ENCODE peak calls at places on chromosomes 11 and 22, in nine cellular contexts. One of them, this sample, is unnamed.

GRCh38 chr11:119189393-119189792 is 4.1 kb downstream of the NHERF4 start:
- DNase-seq in B cell: no peak
- DNase-seq in epithelial cell of proximal tubule: no peak
- DNase-seq in AG09309: no peak
- DNase-seq in foreskin fibroblast: no peak
- DNase-seq in nephron progenitor cell: no peak
- DNase-seq in K562: no peak
- DNase-seq in tibial nerve: no peak
- DNase-seq in fibroblast of lung: no peak
- DNase-seq in this sample: no peak

GRCh38 chr11:112524808-112525207 is 264.1 kb upstream of the PLET1 start:
- DNase-seq in B cell: no peak
- DNase-seq in AG09309: no peak
- DNase-seq in epithelial cell of proximal tubule: no peak
- DNase-seq in K562: no peak
- DNase-seq in fibroblast of lung: no peak
- DNase-seq in tibial nerve: peak; percentile 13
- DNase-seq in nephron progenitor cell: no peak
- DNase-seq in foreskin fibroblast: no peak
- DNase-seq in this sample: no peak

GRCh38 chr11:114553642-114554041 is 6.0 kb downstream of the NXPE1 start:
- DNase-seq in foreskin fibroblast: peak; percentile 43
- DNase-seq in K562: no peak
- DNase-seq in fibroblast of lung: no peak
- DNase-seq in AG09309: no peak
- DNase-seq in B cell: no peak
- DNase-seq in tibial nerve: no peak
- DNase-seq in nephron progenitor cell: no peak
- DNase-seq in epithelial cell of proximal tubule: no peak
- DNase-seq in this sample: no peak

GRCh38 chr11:117700551-117700950 is 96.5 kb downstream of the DSCAML1 start:
- DNase-seq in B cell: no peak
- DNase-seq in tibial nerve: no peak
- DNase-seq in AG09309: no peak
- DNase-seq in fibroblast of lung: no peak
- DNase-seq in foreskin fibroblast: no peak
- DNase-seq in nephron progenitor cell: no peak
- DNase-seq in epithelial cell of proximal tubule: no peak
- DNase-seq in K562: no peak
- DNase-seq in this sample: no peak

GRCh38 chr22:35913925-35914324 is 114.7 kb downstream of the RBFOX2 start:
- DNase-seq in foreskin fibroblast: no peak
- DNase-seq in nephron progenitor cell: no peak
- DNase-seq in K562: no peak
- DNase-seq in epithelial cell of proximal tubule: no peak
- DNase-seq in B cell: no peak
- DNase-seq in fibroblast of lung: no peak
- DNase-seq in tibial nerve: no peak
- DNase-seq in AG09309: no peak
- DNase-seq in this sample: no peak

GRCh38 chr11:41996558-41996957 is 537.1 kb upstream of the LRRC4C start:
- DNase-seq in fibroblast of lung: no peak
- DNase-seq in AG09309: no peak
- DNase-seq in B cell: no peak
- DNase-seq in K562: no peak
- DNase-seq in tibial nerve: no peak
- DNase-seq in foreskin fibroblast: no peak
- DNase-seq in nephron progenitor cell: no peak
- DNase-seq in epithelial cell of proximal tubule: no peak
- DNase-seq in this sample: no peak

GRCh38 chr11:72150882-72151281 is 15.4 kb downstream of the FOLR3 start:
- DNase-seq in fibroblast of lung: no peak
- DNase-seq in foreskin fibroblast: no peak
- DNase-seq in tibial nerve: no peak
- DNase-seq in B cell: no peak
- DNase-seq in AG09309: no peak
- DNase-seq in epithelial cell of proximal tubule: no peak
- DNase-seq in K562: no peak
- DNase-seq in nephron progenitor cell: no peak
- DNase-seq in this sample: no peak

GRCh38 chr11:8382436-8383053 is 118.9 kb upstream of the LMO1 start:
- DNase-seq in tibial nerve: no peak
- DNase-seq in AG09309: no peak
- DNase-seq in fibroblast of lung: peak; percentile 7
- DNase-seq in nephron progenitor cell: no peak
- DNase-seq in B cell: no peak
- DNase-seq in foreskin fibroblast: peak; percentile 20
- DNase-seq in epithelial cell of proximal tubule: peak; percentile 23
- DNase-seq in K562: peak; percentile 8
- DNase-seq in this sample: no peak

GRCh38 chr22:37633693-37634504 is 5.6 kb upstream of the SH3BP1 start:
- DNase-seq in K562: peak; percentile 89
- DNase-seq in fibroblast of lung: peak; percentile 92
- DNase-seq in epithelial cell of proximal tubule: no peak
- DNase-seq in foreskin fibroblast: peak; percentile 85
- DNase-seq in nephron progenitor cell: peak; percentile 85
- DNase-seq in AG09309: peak; percentile 23
- DNase-seq in tibial nerve: peak; percentile 74
- DNase-seq in B cell: peak; percentile 83
- DNase-seq in this sample: no peak

GRCh38 chr11:95671768-95672167 is 117.8 kb downstream of the FAM76B start:
- DNase-seq in tibial nerve: no peak
- DNase-seq in B cell: no peak
- DNase-seq in AG09309: no peak
- DNase-seq in K562: no peak
- DNase-seq in foreskin fibroblast: no peak
- DNase-seq in nephron progenitor cell: no peak
- DNase-seq in fibroblast of lung: peak; percentile 90
- DNase-seq in epithelial cell of proximal tubule: no peak
- DNase-seq in this sample: no peak

GRCh38 chr11:112613051-112613972 is 347.9 kb upstream of the NCAM1 start:
- DNase-seq in foreskin fibroblast: no peak
- DNase-seq in epithelial cell of proximal tubule: no peak
- DNase-seq in nephron progenitor cell: no peak
- DNase-seq in tibial nerve: no peak
- DNase-seq in K562: no peak
- DNase-seq in fibroblast of lung: no peak
- DNase-seq in B cell: no peak
- DNase-seq in AG09309: no peak
- DNase-seq in this sample: no peak

GRCh38 chr11:128469220-128469619 is 118.1 kb downstream of the ETS1 start:
- DNase-seq in fibroblast of lung: no peak
- DNase-seq in epithelial cell of proximal tubule: no peak
- DNase-seq in AG09309: no peak
- DNase-seq in tibial nerve: no peak
- DNase-seq in foreskin fibroblast: no peak
- DNase-seq in B cell: peak; percentile 71
- DNase-seq in K562: no peak
- DNase-seq in nephron progenitor cell: no peak
- DNase-seq in this sample: no peak

GRCh38 chr11:128467041-128467440 is 120.3 kb downstream of the ETS1 start:
- DNase-seq in nephron progenitor cell: no peak
- DNase-seq in fibroblast of lung: no peak
- DNase-seq in K562: no peak
- DNase-seq in foreskin fibroblast: no peak
- DNase-seq in B cell: no peak
- DNase-seq in AG09309: no peak
- DNase-seq in tibial nerve: no peak
- DNase-seq in epithelial cell of proximal tubule: no peak
- DNase-seq in this sample: no peak

GRCh38 chr11:128468106-128468505 is 119.3 kb downstream of the ETS1 start:
- DNase-seq in tibial nerve: no peak
- DNase-seq in epithelial cell of proximal tubule: no peak
- DNase-seq in nephron progenitor cell: no peak
- DNase-seq in fibroblast of lung: no peak
- DNase-seq in foreskin fibroblast: peak; percentile 26
- DNase-seq in K562: no peak
- DNase-seq in AG09309: no peak
- DNase-seq in B cell: no peak
- DNase-seq in this sample: no peak

GRCh38 chr11:128465946-128466688 is 121.2 kb downstream of the ETS1 start:
- DNase-seq in tibial nerve: no peak
- DNase-seq in AG09309: no peak
- DNase-seq in nephron progenitor cell: no peak
- DNase-seq in B cell: no peak
- DNase-seq in K562: no peak
- DNase-seq in epithelial cell of proximal tubule: no peak
- DNase-seq in fibroblast of lung: no peak
- DNase-seq in foreskin fibroblast: no peak
- DNase-seq in this sample: no peak

GRCh38 chr11:128467610-128468041 is 119.7 kb downstream of the ETS1 start:
- DNase-seq in tibial nerve: peak; percentile 46
- DNase-seq in K562: no peak
- DNase-seq in B cell: no peak
- DNase-seq in epithelial cell of proximal tubule: peak; percentile 99
- DNase-seq in nephron progenitor cell: no peak
- DNase-seq in AG09309: peak; percentile 92
- DNase-seq in foreskin fibroblast: peak; percentile 98
- DNase-seq in fibroblast of lung: peak; percentile 94
- DNase-seq in this sample: no peak
- TF ChIP-seq CTCF in tibial nerve: no peak
- TF ChIP-seq CTCF in K562: no peak
- TF ChIP-seq CTCF in B cell: no peak
- TF ChIP-seq CTCF in epithelial cell of proximal tubule: peak; percentile 39
- TF ChIP-seq CTCF in nephron progenitor cell: no peak
- TF ChIP-seq CTCF in AG09309: peak; percentile 41
- TF ChIP-seq CTCF in foreskin fibroblast: peak; percentile 24
- TF ChIP-seq CTCF in fibroblast of lung: peak; percentile 25
- TF ChIP-seq CTCF in this sample: no peak

DNA sequence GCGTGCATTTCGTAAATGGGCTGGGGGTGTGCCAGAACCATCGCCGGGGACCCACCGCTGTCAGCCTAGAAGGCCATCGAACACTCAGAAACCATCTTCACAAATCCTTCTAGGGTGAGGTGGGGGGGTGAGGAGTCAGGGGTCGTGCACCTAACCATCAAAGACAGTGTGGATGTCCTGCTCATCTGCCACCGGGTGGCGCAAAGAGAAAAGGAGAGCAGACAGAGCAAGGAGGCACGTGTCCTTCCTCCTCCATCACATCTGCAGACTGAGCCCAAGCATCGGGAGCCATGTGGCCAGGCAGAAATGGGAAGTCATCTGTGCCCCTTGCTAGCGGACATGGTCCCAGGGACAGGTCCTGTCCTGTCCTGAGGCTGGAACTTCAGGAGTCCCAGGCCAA is 61.9 kb upstream of the NUP50 start:
- DNase-seq in K562: peak; percentile 57
- DNase-seq in B cell: no peak
- DNase-seq in foreskin fibroblast: peak; percentile 65
- DNase-seq in nephron progenitor cell: peak; percentile 45
- DNase-seq in fibroblast of lung: peak; percentile 76
- DNase-seq in tibial nerve: no peak
- DNase-seq in epithelial cell of proximal tubule: no peak
- DNase-seq in AG09309: no peak
- DNase-seq in this sample: no peak
- TF ChIP-seq CTCF in K562: peak; percentile 53
- TF ChIP-seq CTCF in B cell: no peak
- TF ChIP-seq CTCF in foreskin fibroblast: peak; percentile 80
- TF ChIP-seq CTCF in nephron progenitor cell: peak; percentile 40
- TF ChIP-seq CTCF in fibroblast of lung: peak; percentile 74
- TF ChIP-seq CTCF in tibial nerve: no peak
- TF ChIP-seq CTCF in epithelial cell of proximal tubule: peak; percentile 45
- TF ChIP-seq CTCF in AG09309: peak; percentile 65
- TF ChIP-seq CTCF in this sample: peak; percentile 54

DNA sequence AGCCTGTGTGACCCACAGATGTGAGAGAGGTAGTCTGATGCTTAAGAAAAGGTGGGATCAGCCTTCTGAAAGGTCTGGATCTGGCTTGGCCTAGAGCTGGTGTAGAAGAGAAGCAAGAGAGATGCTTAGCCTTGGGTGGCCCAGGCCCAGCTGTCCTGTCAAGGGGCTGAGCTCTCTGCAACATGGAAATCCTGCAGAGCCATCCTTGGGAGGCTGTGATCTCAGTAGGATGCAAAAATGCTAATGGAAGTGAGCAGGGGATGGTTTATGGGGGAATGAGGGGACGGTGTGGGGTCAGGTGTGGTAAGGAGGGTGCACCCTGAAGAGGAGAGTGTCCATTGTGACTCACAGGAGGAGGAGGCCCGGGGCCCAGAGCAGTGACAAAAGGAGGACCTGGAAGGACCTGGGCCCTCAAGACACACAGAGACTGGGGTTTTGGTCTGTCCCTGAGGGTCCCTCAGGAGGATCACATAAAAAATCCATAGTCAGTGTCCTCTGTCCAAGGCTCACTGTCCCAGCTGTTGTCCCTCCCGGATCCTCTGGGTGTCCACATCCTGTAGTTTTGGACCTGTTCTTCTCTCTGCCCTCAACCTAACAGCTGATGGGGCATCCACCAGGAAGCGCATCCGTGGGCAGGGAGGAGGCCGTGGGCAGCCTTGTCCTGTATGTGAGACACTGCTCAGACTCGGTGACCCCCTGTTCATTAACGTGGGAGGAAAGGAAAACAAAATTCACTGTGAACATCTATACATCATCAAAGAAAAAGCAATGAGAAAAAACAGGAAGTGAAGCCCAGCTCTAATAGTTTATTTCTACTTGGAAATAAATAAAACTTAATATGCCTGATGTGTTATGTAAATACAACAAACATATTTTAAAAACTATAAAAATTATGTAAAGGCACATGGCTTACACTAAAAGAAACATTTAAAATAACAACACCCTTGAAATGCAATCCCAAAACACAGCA is 129.8 kb downstream of the ZNF280B start:
- DNase-seq in B cell: no peak
- DNase-seq in AG09309: no peak
- DNase-seq in nephron progenitor cell: no peak
- DNase-seq in tibial nerve: no peak
- DNase-seq in foreskin fibroblast: no peak
- DNase-seq in epithelial cell of proximal tubule: no peak
- DNase-seq in fibroblast of lung: no peak
- DNase-seq in K562: no peak
- DNase-seq in this sample: no peak
- TF ChIP-seq CTCF in B cell: no peak
- TF ChIP-seq CTCF in AG09309: no peak
- TF ChIP-seq CTCF in nephron progenitor cell: no peak
- TF ChIP-seq CTCF in tibial nerve: no peak
- TF ChIP-seq CTCF in foreskin fibroblast: no peak
- TF ChIP-seq CTCF in epithelial cell of proximal tubule: no peak
- TF ChIP-seq CTCF in fibroblast of lung: no peak
- TF ChIP-seq CTCF in K562: peak; percentile 15
- TF ChIP-seq CTCF in this sample: no peak

DNA sequence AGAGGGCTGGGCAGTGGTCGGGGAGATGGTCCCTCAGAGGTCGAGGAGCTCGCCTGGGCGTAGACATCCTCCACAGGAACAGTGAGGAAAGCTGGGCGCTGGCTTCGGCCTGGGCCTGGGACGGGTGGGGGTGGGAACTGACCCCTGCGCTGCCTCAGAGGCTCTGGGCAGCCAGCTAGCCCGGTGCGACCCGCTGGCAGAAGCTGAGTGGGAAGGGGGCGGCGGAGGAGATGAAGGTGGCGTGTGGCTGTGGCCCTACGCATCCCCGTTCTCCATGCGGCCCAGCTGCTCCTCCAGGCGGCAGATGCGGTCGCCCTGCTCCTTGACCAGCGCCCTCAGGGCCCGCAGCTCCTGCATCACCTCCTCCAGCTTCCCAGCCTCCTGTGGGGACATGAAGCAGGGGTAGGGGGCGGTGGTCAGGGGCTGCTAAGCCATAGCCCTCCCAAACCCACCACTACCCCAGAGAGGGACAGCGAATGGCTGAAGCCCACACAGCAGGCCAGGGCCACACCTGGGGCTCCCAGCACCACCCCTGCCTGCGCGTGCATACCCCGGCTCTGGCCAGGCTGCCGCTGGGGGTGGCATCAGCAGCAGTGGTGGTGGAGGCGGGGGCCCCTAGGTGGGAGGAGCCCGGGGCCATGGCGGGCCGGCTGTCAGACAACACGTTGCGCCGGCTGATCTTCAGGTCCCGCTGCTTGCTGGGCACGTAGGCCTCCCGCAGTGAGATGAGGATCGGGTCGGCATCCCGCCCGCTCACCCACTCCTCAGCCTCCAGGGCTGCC is 830 bp upstream of the PTPRCAP start:
- DNase-seq in fibroblast of lung: no peak
- DNase-seq in B cell: peak; percentile 66
- DNase-seq in epithelial cell of proximal tubule: no peak
- DNase-seq in K562: no peak
- DNase-seq in AG09309: no peak
- DNase-seq in nephron progenitor cell: no peak
- DNase-seq in foreskin fibroblast: no peak
- DNase-seq in tibial nerve: no peak
- DNase-seq in this sample: no peak
- TF ChIP-seq CTCF in fibroblast of lung: no peak
- TF ChIP-seq CTCF in B cell: no peak
- TF ChIP-seq CTCF in epithelial cell of proximal tubule: no peak
- TF ChIP-seq CTCF in K562: no peak
- TF ChIP-seq CTCF in AG09309: no peak
- TF ChIP-seq CTCF in nephron progenitor cell: no peak
- TF ChIP-seq CTCF in foreskin fibroblast: no peak
- TF ChIP-seq CTCF in tibial nerve: no peak
- TF ChIP-seq CTCF in this sample: no peak